ENCODE peak calls at places on chromosomes 11 and 22, in four cellular contexts. One of them, this sample, is unnamed.

GRCh38 chr11:14905104-14906033 is 13.3 kb upstream of the CYP2R1 start:
- DNase-seq in heart right ventricle: peak
- DNase-seq in chondrocyte: peak
- DNase-seq in lower lobe of right lung: peak
- DNase-seq in this sample: no peak

GRCh38 chr22:49052023-49052538 is 775.6 kb downstream of the BRD1 start:
- DNase-seq in heart right ventricle: peak
- DNase-seq in chondrocyte: no peak
- DNase-seq in lower lobe of right lung: no peak
- DNase-seq in this sample: no peak

GRCh38 chr11:78202733-78203167 is 14.0 kb downstream of the USP35 start:
- DNase-seq in heart right ventricle: no peak
- DNase-seq in chondrocyte: no peak
- DNase-seq in lower lobe of right lung: peak
- DNase-seq in this sample: no peak

GRCh38 chr22:46175631-46176030 is 25.3 kb downstream of the PPARA start:
- DNase-seq in heart right ventricle: no peak
- DNase-seq in chondrocyte: no peak
- DNase-seq in lower lobe of right lung: no peak
- DNase-seq in this sample: no peak

GRCh38 chr11:118343981-118344521 is at the start of gene CD3G:
- DNase-seq in heart right ventricle: no peak
- DNase-seq in chondrocyte: no peak
- DNase-seq in lower lobe of right lung: no peak
- DNase-seq in this sample: no peak

GRCh38 chr22:50034126-50035081 is 21.8 kb upstream of the IL17REL start:
- DNase-seq in heart right ventricle: no peak
- DNase-seq in chondrocyte: no peak
- DNase-seq in lower lobe of right lung: no peak
- DNase-seq in this sample: no peak

GRCh38 chr11:119694334-119694733 is 34.7 kb downstream of the NECTIN1 start:
- DNase-seq in heart right ventricle: no peak
- DNase-seq in chondrocyte: no peak
- DNase-seq in lower lobe of right lung: no peak
- DNase-seq in this sample: no peak

GRCh38 chr11:104098132-104098531 is 61.7 kb downstream of the DDI1 start:
- DNase-seq in heart right ventricle: no peak
- DNase-seq in chondrocyte: no peak
- DNase-seq in lower lobe of right lung: no peak
- DNase-seq in this sample: no peak

GRCh38 chr22:48254311-48254873 is 1491.9 kb downstream of the TBC1D22A start:
- DNase-seq in heart right ventricle: no peak
- DNase-seq in chondrocyte: no peak
- DNase-seq in lower lobe of right lung: no peak
- DNase-seq in this sample: no peak

GRCh38 chr11:130651266-130651855 is 202.9 kb downstream of the ADAMTS15 start:
- DNase-seq in heart right ventricle: no peak
- DNase-seq in chondrocyte: no peak
- DNase-seq in lower lobe of right lung: no peak
- DNase-seq in this sample: no peak

GRCh38 chr11:612961-613300 is 2.8 kb downstream of the IRF7 start:
- DNase-seq in heart right ventricle: no peak
- DNase-seq in chondrocyte: no peak
- DNase-seq in lower lobe of right lung: no peak
- DNase-seq in this sample: no peak

GRCh38 chr11:128359515-128359914 is 227.8 kb downstream of the ETS1 start:
- DNase-seq in heart right ventricle: no peak
- DNase-seq in chondrocyte: no peak
- DNase-seq in lower lobe of right lung: no peak
- DNase-seq in this sample: no peak

GRCh38 chr22:38098410-38099249 is 11.9 kb downstream of the BAIAP2L2 start:
- DNase-seq in heart right ventricle: no peak
- DNase-seq in chondrocyte: no peak
- DNase-seq in lower lobe of right lung: peak
- DNase-seq in this sample: no peak

GRCh38 chr11:35944503-35945136 is 758 bp downstream of the LDLRAD3 start:
- DNase-seq in heart right ventricle: no peak
- DNase-seq in chondrocyte: no peak
- DNase-seq in lower lobe of right lung: peak
- DNase-seq in this sample: no peak

GRCh38 chr11:3128356-3129180 is 36.5 kb downstream of the OSBPL5 start:
- DNase-seq in heart right ventricle: peak
- DNase-seq in chondrocyte: peak
- DNase-seq in lower lobe of right lung: peak
- DNase-seq in this sample: no peak

GRCh38 chr11:6654281-6655019 is 1.2 kb downstream of the DCHS1 start:
- DNase-seq in heart right ventricle: peak
- DNase-seq in chondrocyte: no peak
- DNase-seq in lower lobe of right lung: no peak
- DNase-seq in this sample: no peak

GRCh38 chr22:48889887-48890692 is 937.6 kb downstream of the BRD1 start:
- DNase-seq in heart right ventricle: no peak
- DNase-seq in chondrocyte: peak
- DNase-seq in lower lobe of right lung: peak
- DNase-seq in this sample: no peak

GRCh38 chr22:39316440-39317083 is 2.9 kb downstream of the RPL3 start:
- DNase-seq in heart right ventricle: peak
- DNase-seq in chondrocyte: no peak
- DNase-seq in lower lobe of right lung: peak
- DNase-seq in this sample: peak

GRCh38 chr22:43812890-43813289 is 785 bp upstream of the EFCAB6 start:
- DNase-seq in heart right ventricle: no peak
- DNase-seq in chondrocyte: no peak
- DNase-seq in lower lobe of right lung: no peak
- DNase-seq in this sample: no peak

GRCh38 chr11:73047773-73048371 is 94.2 kb downstream of the FCHSD2 start:
- DNase-seq in heart right ventricle: no peak
- DNase-seq in chondrocyte: no peak
- DNase-seq in lower lobe of right lung: no peak
- DNase-seq in this sample: no peak

GRCh38 chr11:123672568-123672967 is 18.1 kb upstream of the SCN3B start:
- DNase-seq in heart right ventricle: no peak
- DNase-seq in chondrocyte: no peak
- DNase-seq in lower lobe of right lung: no peak
- DNase-seq in this sample: no peak

GRCh38 chr11:119460582-119460981 is 37.6 kb upstream of the THY1 start:
- DNase-seq in heart right ventricle: no peak
- DNase-seq in chondrocyte: no peak
- DNase-seq in lower lobe of right lung: no peak
- DNase-seq in this sample: no peak

GRCh38 chr22:37965940-37966664 is 12.6 kb downstream of the POLR2F start:
- DNase-seq in heart right ventricle: no peak
- DNase-seq in chondrocyte: no peak
- DNase-seq in lower lobe of right lung: no peak
- DNase-seq in this sample: no peak

GRCh38 chr11:95289378-95289777 is 58.4 kb upstream of the SESN3 start:
- DNase-seq in heart right ventricle: no peak
- DNase-seq in chondrocyte: no peak
- DNase-seq in lower lobe of right lung: no peak
- DNase-seq in this sample: no peak

GRCh38 chr11:75588067-75588481 is 26.0 kb downstream of the SERPINH1 start:
- DNase-seq in heart right ventricle: no peak
- DNase-seq in chondrocyte: no peak
- DNase-seq in lower lobe of right lung: no peak
- DNase-seq in this sample: peak

GRCh38 chr11:71996946-71997345 is 1.8 kb upstream of the IL18BP start:
- DNase-seq in heart right ventricle: peak
- DNase-seq in chondrocyte: no peak
- DNase-seq in lower lobe of right lung: peak
- DNase-seq in this sample: no peak

GRCh38 chr11:125141686-125142535 is 22.6 kb upstream of the PKNOX2 start:
- DNase-seq in heart right ventricle: peak
- DNase-seq in chondrocyte: no peak
- DNase-seq in lower lobe of right lung: peak
- DNase-seq in this sample: peak

GRCh38 chr11:129652828-129653227 is 162.8 kb upstream of the TMEM45B start:
- DNase-seq in heart right ventricle: no peak
- DNase-seq in chondrocyte: no peak
- DNase-seq in lower lobe of right lung: no peak
- DNase-seq in this sample: no peak

GRCh38 chr11:64340671-64341335 is 799 bp downstream of the CCDC88B start:
- DNase-seq in heart right ventricle: peak
- DNase-seq in chondrocyte: no peak
- DNase-seq in lower lobe of right lung: peak
- DNase-seq in this sample: no peak
- TF ChIP-seq CTCF in heart right ventricle: no peak
- TF ChIP-seq CTCF in chondrocyte: peak
- TF ChIP-seq CTCF in lower lobe of right lung: no peak
- TF ChIP-seq CTCF in this sample: no peak

GRCh38 chr22:34975721-34976120 is 90.2 kb upstream of the ISX start:
- DNase-seq in heart right ventricle: no peak
- DNase-seq in chondrocyte: no peak
- DNase-seq in lower lobe of right lung: no peak
- DNase-seq in this sample: no peak
- TF ChIP-seq CTCF in heart right ventricle: peak
- TF ChIP-seq CTCF in chondrocyte: peak
- TF ChIP-seq CTCF in lower lobe of right lung: no peak
- TF ChIP-seq CTCF in this sample: no peak

DNA sequence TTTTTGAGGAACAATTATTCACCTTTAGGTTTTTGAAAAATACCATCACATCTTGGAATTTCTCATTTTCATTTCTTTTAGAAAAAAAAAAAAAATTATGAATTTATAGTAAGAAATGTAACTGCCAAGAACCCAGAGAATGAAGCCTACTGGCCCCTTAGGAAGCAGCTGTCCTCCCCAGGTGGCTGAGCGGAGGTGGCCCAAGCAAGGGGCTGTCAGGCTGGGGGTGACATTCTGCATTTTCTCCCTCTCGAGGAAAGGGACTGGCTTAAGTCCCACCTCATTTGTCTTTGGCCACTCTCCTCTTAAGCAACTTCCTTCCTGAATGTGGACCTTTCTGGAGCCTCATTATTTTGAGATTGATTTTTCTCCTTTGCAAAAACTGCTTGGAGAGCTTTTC is 111.9 kb downstream of the MORC2 start:
- DNase-seq in heart right ventricle: no peak
- DNase-seq in chondrocyte: no peak
- DNase-seq in lower lobe of right lung: no peak
- DNase-seq in this sample: no peak
- TF ChIP-seq CTCF in heart right ventricle: no peak
- TF ChIP-seq CTCF in chondrocyte: no peak
- TF ChIP-seq CTCF in lower lobe of right lung: no peak
- TF ChIP-seq CTCF in this sample: no peak

DNA sequence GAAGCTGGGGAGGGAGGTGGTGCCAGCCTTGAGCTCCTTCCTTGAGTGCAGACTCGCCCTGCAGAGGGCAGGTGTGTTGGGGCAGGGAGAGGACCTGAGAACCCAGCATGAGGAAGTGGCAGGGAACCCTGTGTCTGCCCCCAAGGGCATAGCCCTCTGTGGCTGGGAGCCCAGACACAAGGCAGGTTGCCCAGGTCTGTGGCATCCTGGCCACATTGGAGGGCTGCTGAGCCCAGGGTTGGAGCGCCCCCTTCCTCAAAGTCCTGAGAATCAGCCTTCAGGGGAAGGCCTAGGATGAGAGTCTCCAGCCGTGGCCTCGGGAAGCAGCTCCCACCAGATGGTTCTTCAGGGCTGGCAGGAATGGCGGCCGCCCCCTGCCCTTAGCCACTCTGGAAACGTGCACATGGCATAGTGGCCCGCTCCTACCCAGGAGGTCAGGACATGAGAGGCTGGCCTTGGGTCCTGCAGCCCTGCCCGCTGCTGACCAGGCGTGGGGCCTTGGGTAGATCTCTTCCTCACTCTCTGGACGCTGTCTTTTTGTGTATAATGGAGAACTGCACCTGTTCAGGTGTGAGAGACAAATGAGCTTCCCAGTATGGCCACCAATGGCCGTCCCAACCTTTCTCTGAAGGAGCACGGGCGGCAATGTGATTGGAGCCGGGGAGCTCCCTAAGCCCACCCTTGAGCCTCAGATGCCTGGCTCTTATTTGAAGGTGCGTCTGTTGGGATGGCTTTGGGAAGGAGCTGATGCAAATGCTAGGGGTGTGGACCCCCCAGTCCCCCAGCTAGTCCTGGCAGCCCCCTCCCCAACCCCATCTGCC is 4.5 kb upstream of the CDC42BPG start:
- DNase-seq in heart right ventricle: no peak
- DNase-seq in chondrocyte: no peak
- DNase-seq in lower lobe of right lung: peak
- DNase-seq in this sample: peak
- TF ChIP-seq CTCF in heart right ventricle: no peak
- TF ChIP-seq CTCF in chondrocyte: peak
- TF ChIP-seq CTCF in lower lobe of right lung: peak
- TF ChIP-seq CTCF in this sample: peak

GRCh38 chr11:5608778-5609177 is 12.3 kb downstream of the TRIM6 start:
- DNase-seq in heart right ventricle: no peak
- DNase-seq in chondrocyte: no peak
- DNase-seq in lower lobe of right lung: no peak
- DNase-seq in this sample: no peak

GRCh38 chr11:5610446-5610845 is 14.0 kb downstream of the TRIM6 start:
- DNase-seq in heart right ventricle: no peak
- DNase-seq in chondrocyte: no peak
- DNase-seq in lower lobe of right lung: no peak
- DNase-seq in this sample: no peak

GRCh38 chr11:5605849-5606248 is 9.4 kb downstream of the TRIM6 start:
- DNase-seq in heart right ventricle: no peak
- DNase-seq in chondrocyte: no peak
- DNase-seq in lower lobe of right lung: no peak
- DNase-seq in this sample: no peak

DNA sequence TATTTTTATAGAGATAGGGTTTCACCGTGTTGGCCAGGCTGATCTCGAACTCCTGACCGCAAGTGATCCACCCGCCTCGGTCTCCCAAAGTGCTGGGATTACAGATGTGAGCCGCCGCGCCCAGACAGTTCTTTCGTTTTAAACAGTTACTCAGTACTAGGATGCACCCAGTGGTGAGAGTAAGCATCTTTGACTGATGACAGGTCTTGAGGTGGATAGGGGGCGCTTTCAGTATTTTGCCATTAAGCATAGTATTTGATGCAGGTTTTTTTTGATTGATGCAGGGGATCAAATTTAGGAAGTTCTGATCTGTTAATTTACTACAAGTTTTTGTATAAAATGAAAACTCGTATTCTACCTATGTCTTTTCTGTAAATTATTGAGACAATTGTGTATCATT is 13.2 kb upstream of the TRIM34 start:
- DNase-seq in heart right ventricle: no peak
- DNase-seq in chondrocyte: no peak
- DNase-seq in lower lobe of right lung: no peak
- DNase-seq in this sample: no peak
- TF ChIP-seq CTCF in heart right ventricle: no peak
- TF ChIP-seq CTCF in chondrocyte: no peak
- TF ChIP-seq CTCF in lower lobe of right lung: no peak
- TF ChIP-seq CTCF in this sample: no peak

GRCh38 chr22:21657361-21658118 is 8.3 kb upstream of the PPIL2 start:
- DNase-seq in heart right ventricle: peak
- DNase-seq in chondrocyte: no peak
- DNase-seq in lower lobe of right lung: peak
- DNase-seq in this sample: peak
- TF ChIP-seq CTCF in heart right ventricle: peak
- TF ChIP-seq CTCF in chondrocyte: peak
- TF ChIP-seq CTCF in lower lobe of right lung: peak
- TF ChIP-seq CTCF in this sample: peak